ENCODE peak calls at places on chromosomes 5 and 9, in nine cellular contexts. O is fibroblast of mammary gland, Z is heart left ventricle, W is A549, P is left ventricle myocardium inferior, C is neural crest cell, K is SK-N-SH, S is coronary artery, H is AG04449. E is an unnamed sample.
A peak's percentile ranks its signal among the peaks of the same experiment; 100 is the strongest.

GRCh38 chr5:124512236-124512635 is 234.2 kb downstream of the ZNF608 start:
- DNase-seq in C (no peak), S (no peak), Z (peak; percentile 55), O (peak; percentile 19), K (no peak), P (peak; percentile 54), W (no peak), H (no peak), E (no peak)

GRCh38 chr9:119283118-119283794 is 86.0 kb downstream of the BRINP1 start:
- DNase-seq in O (peak; percentile 45), S (no peak), W (no peak), C (no peak), Z (peak; percentile 32), K (no peak), P (peak; percentile 15), H (no peak), E (peak; percentile 41)

GRCh38 chr5:102946971-102947370 is 173.0 kb downstream of the GIN1 start:
- DNase-seq in W (no peak), O (no peak), P (no peak), K (no peak), Z (peak; percentile 61), C (no peak), H (no peak), S (no peak), E (no peak)

GRCh38 chr9:27749838-27750237 is 176.6 kb upstream of the C9orf72 start:
- DNase-seq in O (no peak), P (no peak), H (no peak), Z (no peak), W (no peak), C (no peak), S (no peak), K (no peak), E (no peak)

GRCh38 chr9:125409217-125409636 is 147.6 kb downstream of the GAPVD1 start:
- DNase-seq in K (no peak), O (peak; percentile 15), H (no peak), Z (no peak), P (no peak), W (peak; percentile 57), S (no peak), C (no peak), E (no peak)

GRCh38 chr5:103120607-103121200 is 603 bp downstream of the PPIP5K2 start:
- DNase-seq in O (peak; percentile 36), K (peak; percentile 12), S (no peak), P (no peak), W (no peak), C (no peak), Z (peak; percentile 22), H (no peak), E (no peak)

GRCh38 chr5:75574791-75575190 is 36.5 kb upstream of the ANKDD1B start:
- DNase-seq in P (no peak), S (no peak), K (no peak), H (no peak), O (peak; percentile 25), W (no peak), Z (no peak), C (no peak), E (no peak)

GRCh38 chr5:35436441-35437057 is 181.1 kb upstream of the SPEF2 start:
- DNase-seq in W (peak; percentile 36), P (no peak), S (no peak), C (peak; percentile 12), Z (no peak), K (peak; percentile 23), H (no peak), O (peak; percentile 48), E (no peak)

GRCh38 chr9:81078555-81078954 is 610.8 kb downstream of the TLE1 start:
- DNase-seq in H (no peak), K (no peak), C (no peak), P (no peak), O (peak; percentile 8), W (no peak), S (no peak), Z (no peak), E (no peak)

GRCh38 chr9:113600871-113601545 is 137.5 kb downstream of the RGS3 start:
- DNase-seq in P (no peak), O (no peak), C (no peak), K (no peak), S (no peak), Z (no peak), W (no peak), H (no peak), E (no peak)

GRCh38 chr5:94928891-94929290 is 310.4 kb downstream of the SLF1 start:
- DNase-seq in P (no peak), Z (no peak), K (no peak), H (no peak), O (no peak), C (no peak), S (no peak), W (no peak), E (no peak)

GRCh38 chr5:27472875-27473274 is 434.5 kb upstream of the CDH9 start:
- DNase-seq in S (no peak), W (peak; percentile 62), K (no peak), O (no peak), P (no peak), H (no peak), C (no peak), Z (no peak), E (no peak)

GRCh38 chr5:160183075-160183474 is 46.2 kb upstream of the FABP6 start:
- DNase-seq in P (no peak), W (no peak), S (no peak), K (no peak), H (no peak), Z (no peak), O (no peak), C (no peak), E (no peak)

GRCh38 chr9:37859043-37859442 is 44.9 kb downstream of the SLC25A51 start:
- DNase-seq in O (peak; percentile 12), S (no peak), C (no peak), Z (no peak), P (no peak), K (no peak), H (no peak), W (peak; percentile 25), E (no peak)
- TF ChIP-seq CTCF in O (peak; percentile 15), S (no peak), C (no peak), Z (no peak), P (peak; percentile 14), K (peak; percentile 30), H (peak; percentile 6), W (peak; percentile 30), E (no peak)

DNA sequence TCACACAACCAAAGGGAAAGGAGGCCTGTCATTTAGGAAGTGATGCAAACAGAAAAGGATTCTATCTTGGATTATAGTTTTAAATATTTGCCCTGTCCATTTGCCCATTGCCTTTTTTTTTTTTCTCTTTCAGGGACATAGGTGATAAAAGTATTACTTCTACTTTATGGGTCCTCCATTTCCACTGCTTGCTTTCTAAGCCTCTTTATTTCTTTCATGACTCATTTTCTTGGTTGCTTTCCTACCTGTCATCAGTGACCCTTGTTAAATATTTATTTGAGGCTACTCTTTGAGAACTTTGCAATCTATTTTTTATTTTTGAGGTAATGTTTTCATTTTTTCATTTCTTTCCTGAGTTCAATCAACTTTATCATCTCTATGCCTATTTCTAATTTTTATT is 522.9 kb upstream of the ARRDC3 start:
- DNase-seq in K (no peak), P (no peak), Z (no peak), S (no peak), O (no peak), H (no peak), W (peak; percentile 14), C (no peak), E (no peak)
- TF ChIP-seq CTCF in K (no peak), P (no peak), Z (no peak), S (no peak), O (no peak), H (no peak), W (no peak), C (no peak), E (no peak)

GRCh38 chr5:6194261-6194875 is 184.0 kb downstream of the MED10 start:
- DNase-seq in S (no peak), W (no peak), H (no peak), O (no peak), K (no peak), Z (no peak), P (no peak), C (no peak), E (no peak)

GRCh38 chr5:6193315-6193714 is 185.0 kb downstream of the MED10 start:
- DNase-seq in O (no peak), S (no peak), P (no peak), K (no peak), W (no peak), C (no peak), H (no peak), Z (no peak), E (no peak)

GRCh38 chr5:6197427-6197826 is 180.9 kb downstream of the MED10 start:
- DNase-seq in Z (no peak), H (no peak), O (no peak), C (no peak), K (no peak), W (no peak), P (no peak), S (no peak), E (no peak)

GRCh38 chr5:6194906-6195612 is 183.3 kb downstream of the MED10 start:
- DNase-seq in P (no peak), C (no peak), S (no peak), O (no peak), H (no peak), K (no peak), W (no peak), Z (no peak), E (no peak)

GRCh38 chr5:6195711-6196358 is 182.5 kb downstream of the MED10 start:
- DNase-seq in C (no peak), H (no peak), W (no peak), K (no peak), S (no peak), P (no peak), O (no peak), Z (no peak), E (no peak)
- TF ChIP-seq CTCF in C (no peak), H (no peak), W (no peak), K (no peak), S (no peak), P (no peak), O (no peak), Z (no peak), E (no peak)

GRCh38 chr9:109779711-109780452 is at the start of gene PALM2AKAP2:
- DNase-seq in C (peak; percentile 63), O (peak; percentile 54), S (peak; percentile 85), W (peak; percentile 43), P (peak; percentile 78), K (peak; percentile 47), Z (peak; percentile 85), H (no peak), E (no peak)
- TF ChIP-seq CTCF in C (peak; percentile 42), O (no peak), S (no peak), W (peak; percentile 43), P (peak; percentile 60), K (peak; percentile 54), Z (peak; percentile 23), H (peak; percentile 49), E (peak; percentile 37)

E was measured in kidney epithelial cell.